ENCODE peak calls at places on chromosomes 11 and 22, in seven cellular contexts. N is ELR, Y is Kasumi-1, D is naive B cell, G is lower lobe of right lung, E is LHCN-M2, I is HCT116. S is an unnamed sample.

GRCh38 chr11:81070948-81071347 is 1630.1 kb upstream of the TENM4 start:
- DNase-seq in N (no peak), Y (peak), D (no peak), G (no peak), E (no peak), I (no peak), S (peak)

GRCh38 chr11:72598901-72599300 is 75.3 kb downstream of the PDE2A start:
- DNase-seq in N (peak), Y (no peak), D (no peak), G (no peak), E (peak), I (no peak), S (no peak)

GRCh38 chr11:111765320-111765983 is 737 bp downstream of the PPP2R1B start:
- DNase-seq in N (peak), Y (no peak), D (no peak), G (no peak), E (no peak), I (no peak), S (no peak)

GRCh38 chr11:45650166-45651095 is 15.0 kb downstream of the CHST1 start:
- DNase-seq in N (no peak), Y (no peak), D (no peak), G (no peak), E (no peak), I (no peak), S (no peak)

GRCh38 chr11:107179829-107180228 is 161.6 kb upstream of the GUCY1A2 start:
- DNase-seq in N (no peak), Y (no peak), D (no peak), G (no peak), E (no peak), I (no peak), S (no peak)

GRCh38 chr11:28132541-28132940 is 24.4 kb downstream of the METTL15 start:
- DNase-seq in N (no peak), Y (no peak), D (no peak), G (no peak), E (peak), I (no peak), S (no peak)

GRCh38 chr11:118410055-118410745 is 8.8 kb downstream of the ATP5MG start:
- DNase-seq in N (no peak), Y (no peak), D (no peak), G (no peak), E (no peak), I (no peak), S (no peak)

GRCh38 chr11:73859671-73860070 is 17.0 kb downstream of the COA4 start:
- DNase-seq in N (no peak), Y (no peak), D (no peak), G (no peak), E (no peak), I (no peak), S (no peak)

GRCh38 chr22:37007666-37008065 is 11.6 kb downstream of the TST start:
- DNase-seq in N (no peak), Y (peak), D (no peak), G (no peak), E (no peak), I (no peak), S (no peak)

GRCh38 chr22:36863979-36864378 is 3.2 kb downstream of the NCF4 start:
- DNase-seq in N (no peak), Y (no peak), D (no peak), G (no peak), E (no peak), I (no peak), S (no peak)

GRCh38 chr22:28600546-28601143 is 79.0 kb downstream of the TTC28 start:
- DNase-seq in N (peak), Y (peak), D (peak), G (no peak), E (peak), I (peak), S (peak)

GRCh38 chr11:94128171-94128745 is 383 bp upstream of the PANX1 start:
- DNase-seq in N (peak), Y (peak), D (no peak), G (peak), E (no peak), I (no peak), S (no peak)

S was measured in GF-D8.